ENCODE peak calls at places on chromosomes 16 and 17, in five cellular contexts. O is GM23338, P is kidney epithelial cell, X is type B pancreatic cell, B is bronchial epithelial cell. N is an unnamed sample.

GRCh38 chr16:50616883-50617629 is 64.1 kb downstream of the SNX20 start:
- DNase-seq in X (no peak), B (no peak), P (peak; percentile 28), O (peak; percentile 28), N (no peak)

GRCh38 chr17:42414782-42415409 is 8.2 kb downstream of the CAVIN1 start:
- DNase-seq in B (peak; percentile 49), X (no peak), P (no peak), O (no peak), N (peak; percentile 21)

GRCh38 chr16:70685938-70686375 is at the start of gene MTSS2:
- DNase-seq in B (peak; percentile 45), O (peak; percentile 92), P (no peak), X (peak; percentile 91), N (peak; percentile 100)

GRCh38 chr16:24135624-24136296 is 120.4 kb upstream of the CACNG3 start:
- DNase-seq in X (no peak), B (no peak), O (peak; percentile 77), P (no peak), N (no peak)

GRCh38 chr17:80154166-80154565 is 7.2 kb upstream of the EIF4A3 start:
- DNase-seq in B (no peak), P (no peak), X (no peak), O (peak; percentile 70), N (no peak)

GRCh38 chr16:22109258-22109898 is 17.0 kb downstream of the VWA3A start:
- DNase-seq in X (no peak), B (no peak), O (no peak), P (no peak), N (no peak)

GRCh38 chr17:29709861-29710849 is 87.4 kb upstream of the CORO6 start:
- DNase-seq in P (no peak), X (no peak), O (no peak), B (peak; percentile 26), N (no peak)

GRCh38 chr17:56624947-56625346 is 31.4 kb downstream of the NOG start:
- DNase-seq in X (no peak), P (no peak), B (no peak), O (peak; percentile 45), N (no peak)

GRCh38 chr16:90043526-90043925 is 24.3 kb upstream of the DBNDD1 start:
- DNase-seq in B (no peak), X (no peak), O (no peak), P (no peak), N (peak; percentile 83)

GRCh38 chr16:28538733-28539596 is at the start of gene NUPR1:
- DNase-seq in B (peak; percentile 88), O (no peak), P (no peak), X (no peak), N (peak; percentile 98)

GRCh38 chr17:65537845-65538678 is 23.4 kb downstream of the AXIN2 start:
- DNase-seq in O (no peak), P (no peak), B (no peak), X (no peak), N (peak; percentile 46)

GRCh38 chr17:2853722-2854580 is 57.7 kb downstream of the RAP1GAP2 start:
- DNase-seq in O (peak; percentile 60), X (no peak), P (no peak), B (peak; percentile 18), N (peak; percentile 92)

GRCh38 chr16:89325861-89326471 is 108.5 kb downstream of the ZNF778 start:
- DNase-seq in P (no peak), X (no peak), O (no peak), B (peak; percentile 69), N (peak; percentile 93)

GRCh38 chr17:55266051-55266957 is 1.5 kb downstream of the HLF start:
- DNase-seq in P (no peak), B (no peak), O (peak; percentile 49), X (no peak), N (no peak)

GRCh38 chr16:70432800-70433455 is 6.0 kb downstream of the ST3GAL2 start:
- DNase-seq in P (no peak), O (no peak), B (no peak), X (no peak), N (peak; percentile 65)

GRCh38 chr17:4951486-4951885 is 567 bp downstream of the ENO3 start:
- DNase-seq in X (no peak), B (no peak), O (no peak), P (no peak), N (peak; percentile 43)

GRCh38 chr17:75785016-75785769 is 587 bp downstream of the UNK start:
- DNase-seq in O (peak; percentile 88), B (peak; percentile 78), P (no peak), X (peak; percentile 96), N (peak; percentile 94)

GRCh38 chr17:66764559-66764958 is 70.4 kb upstream of the CACNG5 start:
- DNase-seq in B (no peak), O (no peak), P (no peak), X (no peak), N (no peak)

GRCh38 chr17:71762526-71762925 is 358.3 kb upstream of the SOX9 start:
- DNase-seq in O (no peak), X (no peak), B (no peak), P (peak; percentile 5), N (no peak)

GRCh38 chr17:41060052-41060604 is at the start of gene KRTAP2-3:
- DNase-seq in X (no peak), P (peak; percentile 98), B (peak; percentile 92), O (no peak), N (peak; percentile 88)

GRCh38 chr17:61362396-61362795 is 37.2 kb upstream of the TBX2 start:
- DNase-seq in B (no peak), P (no peak), X (no peak), O (no peak), N (no peak)

GRCh38 chr17:65850486-65850885 is 289.0 kb upstream of the AXIN2 start:
- DNase-seq in B (peak; percentile 95), O (no peak), X (no peak), P (peak; percentile 5), N (peak; percentile 79)

GRCh38 chr17:37310940-37311339 is 64.8 kb upstream of the C17orf78 start:
- DNase-seq in P (no peak), B (no peak), O (no peak), X (no peak), N (no peak)

GRCh38 chr16:29825145-29826044 is 5.1 kb downstream of the MVP start:
- DNase-seq in P (no peak), B (peak; percentile 27), X (no peak), O (no peak), N (peak; percentile 94)

GRCh38 chr17:82911822-82912221 is 72.0 kb upstream of the ZNF750 start:
- DNase-seq in X (no peak), B (no peak), O (no peak), P (no peak), N (no peak)

GRCh38 chr17:48995332-48995870 is 1.8 kb upstream of the IGF2BP1 start:
- DNase-seq in O (peak; percentile 90), B (no peak), X (no peak), P (no peak), N (no peak)

GRCh38 chr17:43540821-43541674 is 5.1 kb downstream of the ETV4 start:
- DNase-seq in B (no peak), O (peak; percentile 91), X (no peak), P (no peak), N (peak; percentile 83)

GRCh38 chr17:48023408-48024148 is 14.0 kb downstream of the COPZ2 start:
- DNase-seq in O (peak; percentile 95), B (peak; percentile 67), P (no peak), X (peak; percentile 83), N (peak; percentile 96)

GRCh38 chr17:65085397-65085796 is 28.9 kb upstream of the GNA13 start:
- DNase-seq in P (no peak), O (peak; percentile 34), B (no peak), X (no peak), N (peak; percentile 31)

GRCh38 chr17:48024149-48025039 is 13.2 kb downstream of the COPZ2 start:
- DNase-seq in O (peak; percentile 68), X (no peak), B (no peak), P (no peak), N (peak; percentile 73)

GRCh38 chr16:29813644-29814562 is 1.9 kb downstream of the PRRT2 start:
- DNase-seq in O (no peak), P (no peak), X (no peak), B (no peak), N (peak; percentile 73)

GRCh38 chr16:85961988-85962915 is 63.3 kb downstream of the IRF8 start:
- DNase-seq in P (no peak), B (no peak), O (no peak), X (no peak), N (no peak)
- TF ChIP-seq CTCF in P (no peak), B (no peak), O (peak; percentile 23), X (no peak), N (no peak)

DNA sequence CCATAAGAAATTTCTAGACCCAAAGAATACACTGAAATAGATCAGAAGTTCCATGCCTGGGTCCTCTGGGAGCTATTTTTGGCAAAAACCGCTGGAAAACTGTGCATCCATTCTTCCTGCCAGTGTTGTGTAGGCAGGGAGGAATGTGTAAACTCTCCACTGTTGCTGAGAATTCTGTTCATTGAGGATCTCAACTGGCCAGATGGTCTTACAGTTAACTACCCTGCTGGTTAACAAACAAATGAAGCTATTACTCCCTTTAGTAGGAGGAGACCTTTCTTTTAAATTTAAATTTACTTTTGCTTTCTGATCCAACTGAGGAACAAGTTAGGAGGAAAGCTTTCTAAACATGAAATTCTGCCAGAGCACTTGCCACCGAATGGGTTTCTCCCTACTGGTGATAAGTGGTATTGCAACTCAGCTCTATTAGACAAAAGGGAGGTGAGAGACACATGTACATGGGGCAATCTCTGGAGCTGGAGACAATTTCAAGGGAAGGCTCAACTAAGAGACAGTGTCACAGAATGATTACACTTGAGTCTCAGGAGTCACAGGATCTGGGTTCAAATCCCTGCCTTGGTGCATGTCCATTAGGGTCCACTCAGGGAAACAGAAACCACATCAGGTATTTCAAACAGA is 37.6 kb downstream of the SOCS1 start:
- DNase-seq in P (no peak), X (no peak), B (no peak), O (peak; percentile 52), N (no peak)
- TF ChIP-seq CTCF in P (peak; percentile 48), X (peak; percentile 76), B (peak; percentile 28), O (peak; percentile 38), N (peak; percentile 42)

GRCh38 chr16:2985457-2985856 is 5.2 kb upstream of the PKMYT1 start:
- DNase-seq in O (no peak), P (no peak), B (no peak), X (no peak), N (no peak)
- TF ChIP-seq CTCF in O (no peak), P (no peak), B (no peak), X (no peak), N (no peak)

GRCh38 chr17:81290230-81290629 is 4.9 kb downstream of the SLC38A10 start:
- DNase-seq in X (no peak), P (no peak), O (no peak), B (no peak), N (no peak)
- TF ChIP-seq CTCF in X (no peak), P (no peak), O (no peak), B (no peak), N (no peak)

GRCh38 chr17:68247445-68248198 is at the start of gene AMZ2:
- DNase-seq in O (peak; percentile 93), P (peak; percentile 37), B (peak; percentile 73), X (peak; percentile 98), N (peak; percentile 98)
- TF ChIP-seq CTCF in O (no peak), P (no peak), B (no peak), X (no peak), N (no peak)

GRCh38 chr17:35655303-35655702 is 68.2 kb downstream of the AP2B1 start:
- DNase-seq in O (no peak), B (no peak), P (no peak), X (no peak), N (no peak)
- TF ChIP-seq CTCF in O (no peak), B (no peak), P (no peak), X (no peak), N (no peak)

N was measured in osteoblast.